ENCODE peak calls at places on chromosomes 6 and 20, in six cellular contexts. One of them, this sample, is unnamed.
A peak's percentile ranks its signal among the peaks of the same experiment; 100 is the strongest.

GRCh38 chr6:51339728-51340127 is 521.1 kb downstream of the TFAP2B start:
- DNase-seq in cardiac muscle cell: no peak
- DNase-seq in tibial artery: no peak
- DNase-seq in ovary: no peak
- DNase-seq in SJSA1: no peak
- DNase-seq in aorta: no peak
- DNase-seq in this sample: no peak

GRCh38 chr6:21946298-21946783 is 350.5 kb downstream of the PRL start:
- DNase-seq in cardiac muscle cell: no peak
- DNase-seq in tibial artery: no peak
- DNase-seq in ovary: no peak
- DNase-seq in SJSA1: peak; percentile 92
- DNase-seq in aorta: no peak
- DNase-seq in this sample: no peak

GRCh38 chr6:68975064-68975463 is 340.0 kb downstream of the ADGRB3 start:
- DNase-seq in cardiac muscle cell: peak; percentile 60
- DNase-seq in tibial artery: no peak
- DNase-seq in ovary: no peak
- DNase-seq in SJSA1: no peak
- DNase-seq in aorta: no peak
- DNase-seq in this sample: no peak

GRCh38 chr20:48686238-48687096 is 141.3 kb downstream of the PREX1 start:
- DNase-seq in cardiac muscle cell: no peak
- DNase-seq in tibial artery: peak; percentile 53
- DNase-seq in ovary: no peak
- DNase-seq in SJSA1: no peak
- DNase-seq in aorta: peak; percentile 52
- DNase-seq in this sample: peak; percentile 78

GRCh38 chr6:71250050-71250689 is 38.4 kb upstream of the OGFRL1 start:
- DNase-seq in cardiac muscle cell: no peak
- DNase-seq in tibial artery: no peak
- DNase-seq in ovary: no peak
- DNase-seq in SJSA1: peak; percentile 34
- DNase-seq in aorta: no peak
- DNase-seq in this sample: no peak

GRCh38 chr20:34955232-34956040 is at the start of the genes GSS and MYH7B:
- DNase-seq in cardiac muscle cell: peak; percentile 97
- DNase-seq in tibial artery: peak; percentile 97
- DNase-seq in ovary: peak; percentile 99
- DNase-seq in SJSA1: peak; percentile 99
- DNase-seq in aorta: peak; percentile 100
- DNase-seq in this sample: peak; percentile 100

GRCh38 chr20:1336699-1337387 is 7.9 kb upstream of the SDCBP2 start:
- DNase-seq in cardiac muscle cell: no peak
- DNase-seq in tibial artery: peak; percentile 56
- DNase-seq in ovary: peak; percentile 63
- DNase-seq in SJSA1: no peak
- DNase-seq in aorta: peak; percentile 86
- DNase-seq in this sample: peak; percentile 84

GRCh38 chr6:144543006-144543871 is 258.1 kb downstream of the UTRN start:
- DNase-seq in cardiac muscle cell: no peak
- DNase-seq in tibial artery: no peak
- DNase-seq in ovary: no peak
- DNase-seq in SJSA1: peak; percentile 45
- DNase-seq in aorta: no peak
- DNase-seq in this sample: no peak

GRCh38 chr6:118748311-118749062 is 97.1 kb upstream of the CEP85L start:
- DNase-seq in cardiac muscle cell: no peak
- DNase-seq in tibial artery: no peak
- DNase-seq in ovary: peak; percentile 62
- DNase-seq in SJSA1: peak; percentile 58
- DNase-seq in aorta: peak; percentile 80
- DNase-seq in this sample: peak; percentile 50

GRCh38 chr6:89992818-89993217 is 98.5 kb downstream of the GJA10 start:
- DNase-seq in cardiac muscle cell: no peak
- DNase-seq in tibial artery: no peak
- DNase-seq in ovary: no peak
- DNase-seq in SJSA1: no peak
- DNase-seq in aorta: no peak
- DNase-seq in this sample: no peak

GRCh38 chr6:42555477-42556457 is 8.1 kb upstream of the UBR2 start:
- DNase-seq in cardiac muscle cell: peak; percentile 28
- DNase-seq in tibial artery: no peak
- DNase-seq in ovary: no peak
- DNase-seq in SJSA1: no peak
- DNase-seq in aorta: no peak
- DNase-seq in this sample: no peak

GRCh38 chr6:36735110-36735971 is 37.7 kb downstream of the RAB44 start:
- DNase-seq in cardiac muscle cell: peak; percentile 26
- DNase-seq in tibial artery: peak; percentile 91
- DNase-seq in ovary: peak; percentile 80
- DNase-seq in SJSA1: no peak
- DNase-seq in aorta: peak; percentile 94
- DNase-seq in this sample: peak; percentile 86

GRCh38 chr6:79313254-79313653 is 78.8 kb upstream of the HMGN3 start:
- DNase-seq in cardiac muscle cell: no peak
- DNase-seq in tibial artery: no peak
- DNase-seq in ovary: no peak
- DNase-seq in SJSA1: no peak
- DNase-seq in aorta: no peak
- DNase-seq in this sample: no peak

GRCh38 chr6:3591970-3592369 is 135.1 kb upstream of the SLC22A23 start:
- DNase-seq in cardiac muscle cell: no peak
- DNase-seq in tibial artery: no peak
- DNase-seq in ovary: no peak
- DNase-seq in SJSA1: no peak
- DNase-seq in aorta: no peak
- DNase-seq in this sample: no peak

GRCh38 chr6:42505377-42505702 is 53.6 kb upstream of the TRERF1 start:
- DNase-seq in cardiac muscle cell: no peak
- DNase-seq in tibial artery: no peak
- DNase-seq in ovary: no peak
- DNase-seq in SJSA1: no peak
- DNase-seq in aorta: no peak
- DNase-seq in this sample: no peak

GRCh38 chr6:43715056-43715788 is 27.6 kb upstream of the MRPS18A start:
- DNase-seq in cardiac muscle cell: no peak
- DNase-seq in tibial artery: no peak
- DNase-seq in ovary: no peak
- DNase-seq in SJSA1: no peak
- DNase-seq in aorta: peak; percentile 20
- DNase-seq in this sample: no peak

DNA sequence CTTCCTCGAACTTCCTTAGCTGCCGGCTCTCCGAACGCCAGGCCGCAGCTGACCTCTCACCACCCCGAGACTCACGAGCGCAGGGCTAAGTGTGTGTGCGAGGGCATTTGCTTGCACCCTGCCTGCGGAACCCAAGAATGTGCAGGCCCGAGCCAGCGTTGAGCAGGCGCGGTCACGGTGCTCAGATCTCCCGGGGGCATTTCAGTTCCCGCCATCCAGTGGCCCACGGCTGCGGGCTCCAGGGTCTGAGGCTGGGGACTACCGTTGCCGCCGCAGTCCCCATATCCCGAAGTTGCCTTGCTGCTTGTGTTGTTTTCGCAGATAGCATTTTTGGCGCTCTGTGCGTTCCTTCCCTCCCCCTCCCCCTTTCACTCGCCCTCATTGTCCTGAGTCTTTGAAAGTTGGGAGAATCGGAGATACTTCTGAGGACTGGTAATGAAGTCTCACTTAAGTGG is 1.7 kb downstream of the NR2E1 start:
- DNase-seq in cardiac muscle cell: no peak
- DNase-seq in tibial artery: no peak
- DNase-seq in ovary: no peak
- DNase-seq in SJSA1: no peak
- DNase-seq in aorta: no peak
- DNase-seq in this sample: no peak
- H3K4me1 ChIP-seq in cardiac muscle cell: peaks cover 14% of the 10 kb centered on the region
- H3K4me1 ChIP-seq in tibial artery: no peaks in the 10 kb centered on the region
- H3K4me1 ChIP-seq in ovary: peaks cover 14% of the 10 kb centered on the region
- H3K4me1 ChIP-seq in SJSA1: peaks cover 21% of the 10 kb centered on the region
- H3K4me1 ChIP-seq in aorta: no peaks in the 10 kb centered on the region
- H3K4me1 ChIP-seq in this sample: peaks cover 61% of the 10 kb centered on the region

GRCh38 chr20:38143646-38144554 is 21.2 kb downstream of the TGM2 start:
- DNase-seq in cardiac muscle cell: peak; percentile 49
- DNase-seq in tibial artery: peak; percentile 74
- DNase-seq in ovary: no peak
- DNase-seq in SJSA1: peak; percentile 89
- DNase-seq in aorta: peak; percentile 91
- DNase-seq in this sample: no peak

GRCh38 chr20:38146156-38146555 is 18.9 kb downstream of the TGM2 start:
- DNase-seq in cardiac muscle cell: no peak
- DNase-seq in tibial artery: no peak
- DNase-seq in ovary: no peak
- DNase-seq in SJSA1: no peak
- DNase-seq in aorta: no peak
- DNase-seq in this sample: no peak

GRCh38 chr20:38145094-38146075 is 19.7 kb downstream of the TGM2 start:
- DNase-seq in cardiac muscle cell: no peak
- DNase-seq in tibial artery: no peak
- DNase-seq in ovary: peak; percentile 64
- DNase-seq in SJSA1: peak; percentile 81
- DNase-seq in aorta: no peak
- DNase-seq in this sample: no peak

GRCh38 chr20:38143238-38143645 is 21.8 kb downstream of the TGM2 start:
- DNase-seq in cardiac muscle cell: peak; percentile 20
- DNase-seq in tibial artery: no peak
- DNase-seq in ovary: no peak
- DNase-seq in SJSA1: no peak
- DNase-seq in aorta: peak; percentile 51
- DNase-seq in this sample: peak; percentile 86

GRCh38 chr20:38144608-38145093 is 20.4 kb downstream of the TGM2 start:
- DNase-seq in cardiac muscle cell: no peak
- DNase-seq in tibial artery: no peak
- DNase-seq in ovary: no peak
- DNase-seq in SJSA1: no peak
- DNase-seq in aorta: no peak
- DNase-seq in this sample: no peak
- H3K4me1 ChIP-seq in cardiac muscle cell: peaks cover 18% of the 10 kb centered on the region
- H3K4me1 ChIP-seq in tibial artery: peaks cover 10% of the 10 kb centered on the region
- H3K4me1 ChIP-seq in ovary: peaks cover 17% of the 10 kb centered on the region
- H3K4me1 ChIP-seq in SJSA1: peaks cover 43% of the 10 kb centered on the region
- H3K4me1 ChIP-seq in aorta: no peaks in the 10 kb centered on the region
- H3K4me1 ChIP-seq in this sample: peaks cover 56% of the 10 kb centered on the region

DNA sequence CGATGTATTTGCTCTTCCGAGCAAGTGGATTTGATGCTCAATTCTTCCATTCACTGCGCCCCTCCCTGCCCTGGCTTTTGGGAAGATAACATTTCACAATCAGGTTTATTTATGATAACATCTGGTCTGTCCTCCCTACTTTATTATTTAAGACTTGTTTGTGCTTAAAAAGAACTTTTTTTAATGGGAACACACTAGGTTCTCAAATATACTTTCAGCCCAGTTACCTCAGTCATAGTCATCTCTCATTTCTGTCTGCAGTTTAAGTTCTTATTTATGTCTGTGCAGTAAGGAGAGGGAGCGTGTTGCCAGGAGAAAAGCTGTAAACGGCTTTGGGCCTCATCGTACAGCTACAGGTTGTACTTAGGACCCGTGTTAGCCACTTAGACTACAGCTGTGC is 99.4 kb downstream of the RPP40 start:
- DNase-seq in cardiac muscle cell: no peak
- DNase-seq in tibial artery: no peak
- DNase-seq in ovary: no peak
- DNase-seq in SJSA1: no peak
- DNase-seq in aorta: no peak
- DNase-seq in this sample: no peak
- H3K4me1 ChIP-seq in cardiac muscle cell: peaks cover 18% of the 10 kb centered on the region
- H3K4me1 ChIP-seq in tibial artery: no peaks in the 10 kb centered on the region
- H3K4me1 ChIP-seq in ovary: no peaks in the 10 kb centered on the region
- H3K4me1 ChIP-seq in SJSA1: no peaks in the 10 kb centered on the region
- H3K4me1 ChIP-seq in aorta: no peaks in the 10 kb centered on the region
- H3K4me1 ChIP-seq in this sample: peaks cover 5% of the 10 kb centered on the region

GRCh38 chr20:62245911-62246280 is 7.6 kb downstream of the OSBPL2 start:
- DNase-seq in cardiac muscle cell: no peak
- DNase-seq in tibial artery: no peak
- DNase-seq in ovary: no peak
- DNase-seq in SJSA1: no peak
- DNase-seq in aorta: no peak
- DNase-seq in this sample: no peak
- H3K4me1 ChIP-seq in cardiac muscle cell: peaks cover 17% of the 10 kb centered on the region
- H3K4me1 ChIP-seq in tibial artery: no peaks in the 10 kb centered on the region
- H3K4me1 ChIP-seq in ovary: peaks cover 12% of the 10 kb centered on the region
- H3K4me1 ChIP-seq in SJSA1: no peaks in the 10 kb centered on the region
- H3K4me1 ChIP-seq in aorta: no peaks in the 10 kb centered on the region
- H3K4me1 ChIP-seq in this sample: peaks cover 12% of the 10 kb centered on the region

GRCh38 chr20:44891826-44892225 is 6.3 kb downstream of the YWHAB start:
- DNase-seq in cardiac muscle cell: no peak
- DNase-seq in tibial artery: no peak
- DNase-seq in ovary: no peak
- DNase-seq in SJSA1: no peak
- DNase-seq in aorta: no peak
- DNase-seq in this sample: no peak
- H3K4me1 ChIP-seq in cardiac muscle cell: peaks cover 14% of the 10 kb centered on the region
- H3K4me1 ChIP-seq in tibial artery: no peaks in the 10 kb centered on the region
- H3K4me1 ChIP-seq in ovary: peaks cover 8% of the 10 kb centered on the region
- H3K4me1 ChIP-seq in SJSA1: peaks cover 8% of the 10 kb centered on the region
- H3K4me1 ChIP-seq in aorta: peaks cover 13% of the 10 kb centered on the region
- H3K4me1 ChIP-seq in this sample: peaks cover 64% of the 10 kb centered on the region

DNA sequence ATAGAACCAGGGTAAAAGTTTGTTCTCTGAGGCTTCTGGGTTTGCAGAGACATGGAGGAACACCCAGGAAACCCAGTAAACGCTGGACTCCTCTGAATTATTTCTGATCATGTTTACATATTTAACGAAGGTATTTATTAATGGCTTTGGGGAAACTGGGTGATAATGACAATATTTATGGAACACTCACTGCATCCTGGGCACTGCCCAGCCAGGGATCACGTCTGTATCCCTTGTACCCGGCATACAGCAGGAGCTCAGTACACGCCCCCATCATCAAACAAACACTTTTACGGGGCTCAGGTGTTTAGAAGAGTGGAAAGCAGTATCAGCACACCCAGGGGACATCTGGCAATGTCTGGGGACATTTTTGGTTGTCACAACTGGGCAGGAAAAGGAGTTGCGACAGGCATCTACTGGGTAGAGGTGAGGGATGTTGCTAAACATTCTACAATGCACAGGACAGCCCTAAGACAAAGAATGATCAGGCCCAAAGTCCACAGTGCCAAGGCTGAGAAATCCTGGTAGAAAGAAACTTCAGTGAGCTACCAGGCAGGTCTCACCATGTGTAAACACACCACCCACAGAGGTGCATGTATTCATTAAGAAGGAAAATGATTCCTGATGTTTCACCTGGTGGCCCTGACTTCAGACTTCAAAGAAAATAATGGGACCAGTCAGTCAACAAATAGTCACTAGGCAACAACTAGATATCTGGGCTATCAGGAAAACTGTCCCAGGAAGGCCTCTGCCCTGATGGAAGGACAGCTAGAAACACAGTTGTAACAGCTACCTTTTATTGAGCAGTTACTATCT is 35.3 kb downstream of the ZMYND8 start:
- DNase-seq in cardiac muscle cell: no peak
- DNase-seq in tibial artery: no peak
- DNase-seq in ovary: no peak
- DNase-seq in SJSA1: peak; percentile 4
- DNase-seq in aorta: no peak
- DNase-seq in this sample: no peak
- H3K4me1 ChIP-seq in cardiac muscle cell: peaks cover 40% of the 10 kb centered on the region
- H3K4me1 ChIP-seq in tibial artery: peaks cover 4% of the 10 kb centered on the region
- H3K4me1 ChIP-seq in ovary: peaks cover 28% of the 10 kb centered on the region
- H3K4me1 ChIP-seq in SJSA1: peaks cover 55% of the 10 kb centered on the region
- H3K4me1 ChIP-seq in aorta: no peaks in the 10 kb centered on the region
- H3K4me1 ChIP-seq in this sample: peaks cover 57% of the 10 kb centered on the region

This sample was measured in upper lobe of left lung.